ENCODE peak calls at places on chromosomes 13 and 19, in four cellular contexts. G, U, H and W are unnamed samples.
A peak's percentile ranks its signal among the peaks of the same experiment; 100 is the strongest.

GRCh38 chr13:67506407-67506806 is 276.3 kb upstream of the PCDH9 start:
- DNase-seq in G (no peak), U (no peak), H (no peak), W (no peak)

GRCh38 chr13:73809561-73809960 is 324.6 kb downstream of the KLF12 start:
- DNase-seq in G (no peak), U (peak; percentile 63), H (no peak), W (peak; percentile 26)

GRCh38 chr19:2455481-2456300 is 1.1 kb downstream of the LMNB2 start:
- DNase-seq in G (peak; percentile 59), U (no peak), H (no peak), W (peak; percentile 27)

GRCh38 chr19:1568320-1569019 is at the start of gene MEX3D:
- DNase-seq in G (peak; percentile 80), U (peak; percentile 72), H (peak; percentile 67), W (peak; percentile 68)

GRCh38 chr13:110061270-110061669 is 245.7 kb downstream of the COL4A1 start:
- DNase-seq in G (no peak), U (no peak), H (no peak), W (no peak)

GRCh38 chr19:35715981-35716734 is 1.6 kb upstream of the KMT2B start:
- DNase-seq in G (peak; percentile 73), U (peak; percentile 33), H (peak; percentile 59), W (no peak)

GRCh38 chr13:32988588-32989256 is 27.5 kb upstream of the KL start:
- DNase-seq in G (no peak), U (no peak), H (no peak), W (no peak)

GRCh38 chr19:39104104-39104708 is 20.0 kb downstream of the ACP7 start:
- DNase-seq in G (no peak), U (no peak), H (no peak), W (no peak)

GRCh38 chr13:98025480-98026025 is 72.1 kb downstream of the IPO5 start:
- DNase-seq in G (no peak), U (no peak), H (no peak), W (no peak)

GRCh38 chr19:29326849-29327840 is 114.2 kb upstream of the UQCRFS1 start:
- DNase-seq in G (no peak), U (no peak), H (no peak), W (no peak)

GRCh38 chr13:59259416-59260000 is 904.2 kb downstream of the DIAPH3 start:
- DNase-seq in G (no peak), U (no peak), H (no peak), W (no peak)

GRCh38 chr19:5567360-5567970 is at the start of gene TINCR:
- DNase-seq in G (no peak), U (no peak), H (no peak), W (no peak)

GRCh38 chr19:54307389-54307788 is 5.6 kb downstream of the LILRA5 start:
- DNase-seq in G (no peak), U (no peak), H (no peak), W (no peak)

GRCh38 chr13:113561417-113562084 is 23.0 kb upstream of the TFDP1 start:
- DNase-seq in G (peak; percentile 6), U (no peak), H (peak; percentile 24), W (no peak)

GRCh38 chr19:8396563-8397203 is 6.5 kb downstream of the RAB11B start:
- DNase-seq in G (peak; percentile 62), U (peak; percentile 72), H (peak; percentile 61), W (peak; percentile 55)

GRCh38 chr19:50555447-50556235 is 12.6 kb downstream of the LRRC4B start:
- DNase-seq in G (no peak), U (no peak), H (no peak), W (no peak)

GRCh38 chr13:113034451-113035208 is 65.6 kb downstream of the MCF2L start:
- DNase-seq in G (peak; percentile 34), U (peak; percentile 66), H (peak; percentile 46), W (peak; percentile 40)

GRCh38 chr19:1079566-1080111 is 12.7 kb downstream of the ARHGAP45 start:
- DNase-seq in G (peak; percentile 39), U (no peak), H (no peak), W (no peak)

GRCh38 chr13:50129065-50129922 is 114.0 kb downstream of the KCNRG start:
- DNase-seq in G (no peak), U (no peak), H (no peak), W (no peak)

GRCh38 chr13:39765801-39766463 is 110.5 kb downstream of the COG6 start:
- DNase-seq in G (peak; percentile 77), U (peak; percentile 40), H (peak; percentile 46), W (peak; percentile 46)

GRCh38 chr13:25375727-25376358 is 4.1 kb downstream of the ATP8A2 start:
- DNase-seq in G (peak; percentile 22), U (peak; percentile 63), H (peak; percentile 33), W (peak; percentile 14)

GRCh38 chr19:50792852-50793250 is 2.6 kb downstream of the ACP4 start:
- DNase-seq in G (no peak), U (peak; percentile 32), H (no peak), W (no peak)

GRCh38 chr13:97953376-97953970 is at the start of gene IPO5:
- DNase-seq in G (no peak), U (no peak), H (no peak), W (no peak)

GRCh38 chr13:19794552-19795143 is 11.9 kb upstream of the PSPC1 start:
- DNase-seq in G (no peak), U (peak; percentile 99), H (no peak), W (peak; percentile 70)

GRCh38 chr13:98557934-98558630 is 18.8 kb downstream of the STK24 start:
- DNase-seq in G (no peak), U (no peak), H (no peak), W (no peak)

GRCh38 chr13:93984876-93985275 is 494.6 kb downstream of the DCT start:
- DNase-seq in G (no peak), U (no peak), H (no peak), W (no peak)

GRCh38 chr19:35126624-35126959 is 8.3 kb downstream of the LGI4 start:
- DNase-seq in G (no peak), U (no peak), H (no peak), W (no peak)

GRCh38 chr13:21823949-21824348 is 153.1 kb downstream of the FGF9 start:
- DNase-seq in G (no peak), U (no peak), H (no peak), W (no peak)

GRCh38 chr13:99257291-99257690 is 888 bp downstream of the GPR18 start:
- DNase-seq in G (no peak), U (no peak), H (no peak), W (no peak)

GRCh38 chr13:109687559-109688448 is 98.6 kb downstream of the IRS2 start:
- DNase-seq in G (peak; percentile 81), U (no peak), H (no peak), W (no peak)

GRCh38 chr19:13557756-13558398 is 51.6 kb upstream of the CACNA1A start:
- DNase-seq in G (peak; percentile 18), U (peak; percentile 44), H (no peak), W (peak; percentile 11)

GRCh38 chr19:19460258-19460731 is 54.8 kb downstream of the GATAD2A start:
- DNase-seq in G (no peak), U (no peak), H (no peak), W (no peak)

GRCh38 chr19:19461306-19461670 is 54.1 kb downstream of the TSSK6 start:
- DNase-seq in G (no peak), U (no peak), H (no peak), W (no peak)

GRCh38 chr19:19460761-19461265 is 54.5 kb downstream of the TSSK6 start:
- DNase-seq in G (peak; percentile 48), U (no peak), H (peak; percentile 37), W (no peak)

GRCh38 chr19:19459099-19459498 is 53.6 kb downstream of the GATAD2A start:
- DNase-seq in G (no peak), U (no peak), H (no peak), W (no peak)

GRCh38 chr19:19459707-19460251 is 54.3 kb downstream of the GATAD2A start:
- DNase-seq in G (no peak), U (peak; percentile 79), H (no peak), W (no peak)
- H3K4me1 ChIP-seq in G (peaks cover 50% of the 10 kb centered on the region), U (peaks cover 19% of the 10 kb centered on the region), H (peaks cover 48% of the 10 kb centered on the region), W (peaks cover 54% of the 10 kb centered on the region)

GRCh38 chr19:44753932-44754742 is 5.6 kb downstream of the BCL3 start:
- DNase-seq in G (peak; percentile 98), U (peak; percentile 74), H (peak; percentile 96), W (peak; percentile 72)

GRCh38 chr19:44752816-44753618 is 4.5 kb downstream of the BCL3 start:
- DNase-seq in G (peak; percentile 96), U (peak; percentile 87), H (peak; percentile 97), W (peak; percentile 94)

GRCh38 chr19:44754743-44755066 is 6.2 kb downstream of the BCL3 start:
- DNase-seq in G (peak; percentile 45), U (no peak), H (no peak), W (no peak)

GRCh38 chr19:44752123-44752815 is 3.8 kb downstream of the BCL3 start:
- DNase-seq in G (no peak), U (no peak), H (no peak), W (no peak)

GRCh38 chr19:44753619-44753931 is 5.1 kb downstream of the BCL3 start:
- DNase-seq in G (no peak), U (no peak), H (no peak), W (no peak)
- H3K4me1 ChIP-seq in G (peaks cover 31% of the 10 kb centered on the region), U (peaks cover 47% of the 10 kb centered on the region), H (peaks cover 28% of the 10 kb centered on the region), W (peaks cover 36% of the 10 kb centered on the region)

DNA sequence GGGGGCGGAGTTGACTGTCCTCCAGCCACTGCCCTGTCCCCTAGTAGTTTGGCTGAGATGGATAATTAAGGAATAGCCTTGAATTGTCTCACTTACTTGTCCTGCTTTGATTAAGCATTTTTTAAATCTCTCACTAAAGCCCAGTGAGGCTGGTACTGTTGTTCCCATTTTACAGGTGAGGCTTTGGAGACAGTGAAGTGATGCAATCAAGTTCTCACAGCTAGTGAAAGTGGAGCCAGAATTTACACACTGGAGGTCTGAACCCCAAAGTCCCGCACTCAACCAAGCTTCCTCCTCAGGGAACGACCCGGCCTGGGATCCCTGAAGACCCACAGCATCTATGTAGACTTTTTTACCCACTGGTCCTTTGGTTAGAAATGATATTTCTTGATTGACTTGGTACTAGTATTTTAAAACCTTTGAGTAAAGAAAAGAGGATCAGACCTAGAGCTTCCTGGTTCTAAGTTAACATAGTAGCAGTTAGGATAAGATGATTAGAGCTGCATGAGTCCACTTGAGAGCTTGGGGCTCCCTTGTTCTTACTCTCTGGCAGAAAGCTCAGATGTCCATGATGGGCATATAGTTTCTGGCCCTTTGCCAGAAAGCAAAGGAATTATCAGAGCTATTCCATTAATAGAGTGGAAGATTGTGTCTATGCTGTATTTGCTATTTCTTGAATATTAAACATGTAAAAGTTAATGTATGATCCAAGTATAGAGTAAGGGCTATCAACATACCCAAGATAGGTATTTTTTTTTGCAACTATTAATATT is 154.3 kb downstream of the LMO7 start:
- DNase-seq in G (no peak), U (no peak), H (no peak), W (no peak)
- H3K4me1 ChIP-seq in G (no peaks in the 10 kb centered on the region), U (peaks cover 7% of the 10 kb centered on the region), H (peaks cover 18% of the 10 kb centered on the region), W (peaks cover 3% of the 10 kb centered on the region)

DNA sequence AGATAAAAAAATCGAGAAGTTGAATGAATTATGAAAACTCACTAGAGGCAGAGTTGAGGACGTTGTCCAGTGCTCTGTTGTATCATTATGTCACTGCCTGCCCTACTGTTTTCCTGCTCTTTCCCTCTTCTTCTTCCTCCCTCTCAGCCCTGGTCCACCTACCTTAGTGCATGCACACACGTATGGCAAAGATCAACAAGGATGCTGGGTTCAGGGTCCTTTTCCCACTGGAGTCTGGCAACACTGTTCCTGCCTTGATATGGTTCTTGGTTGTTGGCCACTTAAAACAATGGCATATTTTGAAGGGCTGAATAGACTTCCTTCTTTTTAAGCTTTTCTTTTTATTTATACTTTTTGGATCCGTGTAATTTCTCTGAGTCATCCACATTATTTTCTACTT is 74.5 kb downstream of the LRCH1 start:
- DNase-seq in G (no peak), U (no peak), H (no peak), W (no peak)
- H3K4me1 ChIP-seq in G (peaks cover under 1% of the 10 kb centered on the region), U (no peaks in the 10 kb centered on the region), H (peaks cover 26% of the 10 kb centered on the region), W (peaks cover 9% of the 10 kb centered on the region)

GRCh38 chr19:47518139-47518538 is 3.3 kb upstream of the NAPA start:
- DNase-seq in G (no peak), U (no peak), H (no peak), W (peak; percentile 77)
- H3K4me1 ChIP-seq in G (peaks cover 4% of the 10 kb centered on the region), U (peaks cover 10% of the 10 kb centered on the region), H (peaks cover 5% of the 10 kb centered on the region), W (peaks cover 8% of the 10 kb centered on the region)